ENCODE peak calls at places on chromosomes 6 and 20, in seven cellular contexts. I is mesenchymal stem cell; B is CD8-positive, alpha-beta memory T cell; Y is cardiac muscle cell; K is small intestine; X is astrocyte; A is right lobe of liver. O is an unnamed sample.

GRCh38 chr6:153031335-153031955 is 28.9 kb upstream of the MTRF1L start:
- DNase-seq in I (peak; percentile 49), B (no peak), Y (no peak), K (no peak), X (peak; percentile 11), A (no peak), O (no peak)

GRCh38 chr6:137148291-137149076 is 25.0 kb downstream of the IL22RA2 start:
- DNase-seq in I (peak; percentile 57), B (no peak), Y (no peak), K (no peak), X (no peak), A (peak; percentile 66), O (no peak)

GRCh38 chr20:5484346-5484745 is 167.6 kb upstream of the PROKR2 start:
- DNase-seq in I (no peak), B (no peak), Y (no peak), K (no peak), X (no peak), A (no peak), O (no peak)

GRCh38 chr6:3946779-3947178 is 97.6 kb downstream of the FAM50B start:
- DNase-seq in I (no peak), B (no peak), Y (no peak), K (no peak), X (no peak), A (no peak), O (no peak)

GRCh38 chr20:49610701-49611538 is 43.0 kb upstream of the PTGIS start:
- DNase-seq in I (peak; percentile 60), B (peak; percentile 59), Y (peak; percentile 82), K (peak; percentile 82), X (no peak), A (peak; percentile 85), O (peak; percentile 69)

GRCh38 chr6:113530769-113531168 is 326.4 kb upstream of the MARCKS start:
- DNase-seq in I (peak; percentile 45), B (no peak), Y (no peak), K (no peak), X (peak; percentile 77), A (no peak), O (no peak)

GRCh38 chr6:46170357-46171289 is at the start of gene ENPP5:
- DNase-seq in I (no peak), B (peak; percentile 73), Y (peak; percentile 93), K (peak; percentile 89), X (no peak), A (peak; percentile 59), O (peak; percentile 24)

GRCh38 chr6:34157851-34158250 is 12.0 kb upstream of the GRM4 start:
- DNase-seq in I (no peak), B (no peak), Y (no peak), K (no peak), X (no peak), A (no peak), O (no peak)

GRCh38 chr6:37551002-37551401 is 51.3 kb upstream of the CCDC167 start:
- DNase-seq in I (no peak), B (no peak), Y (no peak), K (no peak), X (no peak), A (no peak), O (no peak)

GRCh38 chr6:37547564-37548061 is 47.9 kb upstream of the CCDC167 start:
- DNase-seq in I (no peak), B (no peak), Y (no peak), K (no peak), X (peak; percentile 61), A (peak; percentile 55), O (no peak)

GRCh38 chr6:37550436-37550835 is 50.7 kb upstream of the CCDC167 start:
- DNase-seq in I (peak; percentile 53), B (no peak), Y (no peak), K (no peak), X (peak; percentile 70), A (no peak), O (no peak)

GRCh38 chr6:37548067-37548674 is 48.5 kb upstream of the CCDC167 start:
- DNase-seq in I (no peak), B (no peak), Y (no peak), K (no peak), X (no peak), A (no peak), O (no peak)

DNA sequence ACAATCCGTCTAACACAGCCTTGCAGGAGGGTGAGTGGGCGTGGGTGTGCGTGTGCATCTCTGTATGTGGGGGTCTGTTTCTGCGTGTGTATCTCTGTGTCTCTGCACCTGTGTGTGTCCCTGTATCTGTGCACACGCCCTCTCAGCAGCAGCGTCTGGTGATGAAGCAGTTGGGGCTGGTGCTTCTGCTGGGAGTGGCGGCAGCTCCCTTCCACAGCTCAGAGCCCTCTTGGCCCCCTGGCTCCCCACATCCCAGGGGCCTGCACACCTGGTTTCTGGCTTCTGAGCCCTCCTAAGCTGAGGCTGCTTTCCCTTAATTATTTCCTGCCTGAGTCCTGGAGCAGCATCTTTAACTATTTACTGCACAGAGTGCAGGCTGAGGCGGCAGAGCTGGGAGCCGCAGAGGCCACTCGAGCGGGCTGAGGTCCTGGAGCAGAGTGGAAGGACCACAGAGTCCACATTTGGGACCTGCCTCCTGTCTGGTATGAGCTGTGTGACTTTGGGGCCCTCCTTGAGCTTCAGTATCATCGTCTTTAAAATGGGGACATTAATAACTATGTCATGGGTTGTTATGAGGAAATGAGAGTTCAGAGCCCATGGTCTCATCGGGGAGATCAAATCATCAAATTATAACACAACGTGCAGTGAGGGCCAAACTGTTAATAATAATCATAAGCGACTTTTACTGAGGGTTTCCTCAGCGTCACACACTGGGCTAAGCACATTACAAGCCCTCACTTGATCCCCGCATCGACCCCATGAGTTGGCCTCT is 49.7 kb upstream of the CCDC167 start:
- DNase-seq in I (no peak), B (no peak), Y (no peak), K (no peak), X (no peak), A (no peak), O (no peak)
- H3K27ac ChIP-seq in I (no peak overlapping the region), B (no peak overlapping the region), Y (no peak overlapping the region), K (no peak overlapping the region), X (no peak overlapping the region), A (no peak overlapping the region), O (no peak overlapping the region)

GRCh38 chr6:13272131-13273046 is 55.9 kb downstream of the TBC1D7 start:
- DNase-seq in I (no peak), B (no peak), Y (no peak), K (no peak), X (peak; percentile 54), A (no peak), O (no peak)

GRCh38 chr6:13275435-13275989 is 52.8 kb downstream of the TBC1D7 start:
- DNase-seq in I (no peak), B (no peak), Y (no peak), K (no peak), X (no peak), A (no peak), O (no peak)

GRCh38 chr6:13274707-13275434 is 53.5 kb downstream of the TBC1D7 start:
- DNase-seq in I (no peak), B (no peak), Y (no peak), K (no peak), X (no peak), A (no peak), O (no peak)

GRCh38 chr6:13273202-13273930 is 55.0 kb downstream of the TBC1D7 start:
- DNase-seq in I (no peak), B (no peak), Y (no peak), K (no peak), X (peak; percentile 6), A (no peak), O (no peak)

DNA sequence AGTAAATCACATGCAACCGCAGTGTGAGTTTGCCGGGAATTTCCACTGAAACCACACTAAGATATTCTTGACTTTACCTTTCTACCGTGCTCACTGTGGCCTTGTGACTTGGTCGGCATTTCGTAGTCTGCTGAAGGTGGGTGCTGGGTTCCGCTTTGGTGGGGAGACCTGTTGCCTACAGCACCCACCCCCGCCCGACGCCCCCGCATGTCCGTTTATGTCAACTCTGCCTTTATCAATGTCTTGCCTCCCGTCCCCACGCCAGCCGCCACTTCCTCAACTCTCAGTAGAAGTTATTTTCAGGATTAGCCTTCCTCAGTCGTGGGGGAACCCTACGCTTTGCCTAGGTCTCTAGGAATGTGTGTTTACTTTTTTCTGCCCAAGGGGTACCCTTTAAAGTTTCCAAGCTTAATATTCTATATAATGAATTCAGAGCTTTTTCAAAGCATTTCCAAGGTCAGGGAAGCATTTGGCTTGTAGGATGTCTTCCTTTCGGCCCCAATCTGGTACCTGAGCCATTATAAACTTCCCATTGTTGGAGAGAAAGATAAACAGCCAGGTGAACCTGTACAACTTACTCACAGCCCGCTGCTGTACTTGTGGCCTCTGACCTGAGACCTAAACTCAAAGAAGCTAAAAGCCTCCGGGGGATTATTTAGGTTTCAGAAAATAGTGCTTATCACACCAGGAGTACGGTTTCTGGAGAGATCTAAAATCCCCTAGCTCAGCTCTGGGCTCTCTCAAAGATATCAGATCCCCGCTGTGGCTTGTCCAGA is 54.2 kb downstream of the TBC1D7 start:
- DNase-seq in I (no peak), B (peak; percentile 53), Y (no peak), K (no peak), X (no peak), A (no peak), O (peak; percentile 24)
- H3K4me3 ChIP-seq in I (no peak overlapping the region), B (no peak overlapping the region), Y (no peak overlapping the region), K (no peak overlapping the region), X (no peak overlapping the region), A (no peak overlapping the region), O (peak overlapping the region; percentile 24)

GRCh38 chr6:15793288-15793687 is 130.5 kb upstream of the DTNBP1 start:
- DNase-seq in I (peak; percentile 52), B (no peak), Y (no peak), K (peak; percentile 10), X (peak; percentile 61), A (no peak), O (no peak)

GRCh38 chr6:15796130-15796766 is 133.4 kb upstream of the DTNBP1 start:
- DNase-seq in I (no peak), B (no peak), Y (no peak), K (no peak), X (no peak), A (no peak), O (no peak)

GRCh38 chr6:15793826-15794225 is 131.0 kb upstream of the DTNBP1 start:
- DNase-seq in I (no peak), B (no peak), Y (no peak), K (no peak), X (no peak), A (no peak), O (no peak)

GRCh38 chr6:15792842-15793241 is 130.0 kb upstream of the DTNBP1 start:
- DNase-seq in I (no peak), B (no peak), Y (no peak), K (no peak), X (no peak), A (no peak), O (no peak)

GRCh38 chr6:15791401-15792137 is 128.7 kb upstream of the DTNBP1 start:
- DNase-seq in I (no peak), B (no peak), Y (no peak), K (peak; percentile 13), X (no peak), A (no peak), O (no peak)
- H3K27ac ChIP-seq in I (peak overlapping the region; percentile 71), B (no peak overlapping the region), Y (no peak overlapping the region), K (no peak overlapping the region), X (no peak overlapping the region), A (no peak overlapping the region), O (no peak overlapping the region)

GRCh38 chr20:62935204-62935967 is 2.6 kb upstream of the GID8 start:
- DNase-seq in I (no peak), B (no peak), Y (no peak), K (no peak), X (no peak), A (no peak), O (no peak)

GRCh38 chr20:62935968-62936585 is 1.9 kb upstream of the GID8 start:
- DNase-seq in I (no peak), B (no peak), Y (no peak), K (no peak), X (no peak), A (no peak), O (no peak)

GRCh38 chr20:62936996-62937352 is 973 bp upstream of the GID8 start:
- DNase-seq in I (peak; percentile 80), B (no peak), Y (no peak), K (peak; percentile 33), X (peak; percentile 79), A (no peak), O (no peak)

GRCh38 chr20:62931464-62931863 is 5.2 kb upstream of the DIDO1 start:
- DNase-seq in I (no peak), B (no peak), Y (no peak), K (no peak), X (no peak), A (no peak), O (no peak)

DNA sequence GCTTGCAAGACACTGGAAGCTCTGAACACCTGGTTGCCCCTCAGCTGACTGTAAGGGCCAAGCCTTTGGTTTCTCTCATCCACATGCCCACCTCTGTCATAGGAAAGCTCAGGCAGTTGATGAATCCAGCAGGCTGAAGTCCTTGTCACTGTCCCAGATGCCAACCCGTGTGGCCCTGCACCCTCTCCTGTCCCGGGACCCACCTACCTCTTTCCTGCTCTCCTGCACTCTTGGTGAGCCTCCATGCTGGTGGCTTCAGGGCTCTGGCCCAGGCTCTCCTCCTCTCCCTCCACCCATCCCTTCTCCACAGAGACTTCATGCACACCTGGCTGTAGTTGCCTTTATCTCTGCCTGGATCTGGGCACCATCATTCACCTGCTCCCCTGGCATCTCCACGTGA is 4.0 kb upstream of the GID8 start:
- DNase-seq in I (no peak), B (no peak), Y (no peak), K (no peak), X (no peak), A (no peak), O (no peak)
- H3K4me3 ChIP-seq in I (no peak overlapping the region), B (no peak overlapping the region), Y (no peak overlapping the region), K (no peak overlapping the region), X (no peak overlapping the region), A (no peak overlapping the region), O (no peak overlapping the region)

O was measured in CD4-positive, CD25-positive, alpha-beta regulatory T cell.